ENCODE peak calls at places on chromosomes 2 and 18, in five cellular contexts. One of them, this sample, is unnamed.

GRCh38 chr2:240347373-240347940 is 88.0 kb upstream of the GPC1 start:
- DNase-seq in HFF-Myc: no peak
- DNase-seq in fibroblast of the aortic adventitia: no peak
- DNase-seq in heart left ventricle: no peak
- DNase-seq in HL-60: no peak
- DNase-seq in this sample: no peak

GRCh38 chr18:77205769-77206168 is 43.9 kb upstream of the GALR1 start:
- DNase-seq in heart left ventricle: no peak
- DNase-seq in fibroblast of the aortic adventitia: no peak
- DNase-seq in HL-60: no peak
- DNase-seq in HFF-Myc: no peak
- DNase-seq in this sample: no peak

GRCh38 chr2:163778045-163778753 is 42.4 kb upstream of the FIGN start:
- DNase-seq in HFF-Myc: peak; percentile 17
- DNase-seq in fibroblast of the aortic adventitia: peak; percentile 89
- DNase-seq in heart left ventricle: no peak
- DNase-seq in HL-60: no peak
- DNase-seq in this sample: peak; percentile 95

GRCh38 chr18:56112013-56112749 is 524.2 kb upstream of the TCF4 start:
- DNase-seq in fibroblast of the aortic adventitia: peak; percentile 53
- DNase-seq in HFF-Myc: no peak
- DNase-seq in HL-60: no peak
- DNase-seq in heart left ventricle: no peak
- DNase-seq in this sample: peak; percentile 14

GRCh38 chr2:79375817-79376216 is 137.0 kb upstream of the CTNNA2 start:
- DNase-seq in fibroblast of the aortic adventitia: no peak
- DNase-seq in HL-60: no peak
- DNase-seq in heart left ventricle: no peak
- DNase-seq in HFF-Myc: no peak
- DNase-seq in this sample: no peak

GRCh38 chr2:84858123-84858522 is 22.8 kb downstream of the TRABD2A start:
- DNase-seq in HL-60: no peak
- DNase-seq in HFF-Myc: no peak
- DNase-seq in heart left ventricle: no peak
- DNase-seq in fibroblast of the aortic adventitia: no peak
- DNase-seq in this sample: no peak

GRCh38 chr2:28650261-28650584 is 101.4 kb upstream of the PPP1CB start:
- DNase-seq in HL-60: no peak
- DNase-seq in heart left ventricle: no peak
- DNase-seq in HFF-Myc: no peak
- DNase-seq in fibroblast of the aortic adventitia: no peak
- DNase-seq in this sample: no peak

GRCh38 chr2:10911291-10912075 is at the start of gene KCNF1:
- DNase-seq in HL-60: no peak
- DNase-seq in HFF-Myc: no peak
- DNase-seq in fibroblast of the aortic adventitia: peak; percentile 50
- DNase-seq in heart left ventricle: no peak
- DNase-seq in this sample: peak; percentile 40

GRCh38 chr2:240981273-240981672 is 17.1 kb upstream of the SNED1 start:
- DNase-seq in HL-60: no peak
- DNase-seq in heart left ventricle: no peak
- DNase-seq in HFF-Myc: no peak
- DNase-seq in fibroblast of the aortic adventitia: peak; percentile 62
- DNase-seq in this sample: no peak

GRCh38 chr2:164066095-164066494 is 330.3 kb upstream of the FIGN start:
- DNase-seq in HL-60: no peak
- DNase-seq in fibroblast of the aortic adventitia: no peak
- DNase-seq in HFF-Myc: no peak
- DNase-seq in heart left ventricle: no peak
- DNase-seq in this sample: no peak

GRCh38 chr18:6729247-6730091 is at the start of gene ARHGAP28:
- DNase-seq in HL-60: peak; percentile 56
- DNase-seq in heart left ventricle: peak; percentile 87
- DNase-seq in fibroblast of the aortic adventitia: peak; percentile 81
- DNase-seq in HFF-Myc: peak; percentile 65
- DNase-seq in this sample: peak; percentile 78

GRCh38 chr2:181959508-181959907 is 26.1 kb upstream of the PPP1R1C start:
- DNase-seq in heart left ventricle: no peak
- DNase-seq in HL-60: no peak
- DNase-seq in fibroblast of the aortic adventitia: no peak
- DNase-seq in HFF-Myc: no peak
- DNase-seq in this sample: no peak

GRCh38 chr18:32470136-32470712 is 458 bp downstream of the GAREM1 start:
- DNase-seq in fibroblast of the aortic adventitia: peak; percentile 19
- DNase-seq in HL-60: no peak
- DNase-seq in HFF-Myc: no peak
- DNase-seq in heart left ventricle: peak; percentile 33
- DNase-seq in this sample: no peak

GRCh38 chr18:77851798-77852197 is 602.1 kb downstream of the GALR1 start:
- DNase-seq in HFF-Myc: no peak
- DNase-seq in HL-60: no peak
- DNase-seq in fibroblast of the aortic adventitia: no peak
- DNase-seq in heart left ventricle: no peak
- DNase-seq in this sample: no peak

GRCh38 chr2:101205521-101205998 is 47.1 kb upstream of the CNOT11 start:
- DNase-seq in fibroblast of the aortic adventitia: peak; percentile 94
- DNase-seq in HL-60: peak; percentile 37
- DNase-seq in HFF-Myc: peak; percentile 72
- DNase-seq in heart left ventricle: peak; percentile 45
- DNase-seq in this sample: peak; percentile 26

GRCh38 chr2:240642806-240643092 is 17.5 kb downstream of the GPR35 start:
- DNase-seq in HL-60: no peak
- DNase-seq in heart left ventricle: no peak
- DNase-seq in HFF-Myc: no peak
- DNase-seq in fibroblast of the aortic adventitia: no peak
- DNase-seq in this sample: no peak

GRCh38 chr2:8987413-8987812 is 16.1 kb downstream of the MBOAT2 start:
- DNase-seq in fibroblast of the aortic adventitia: peak; percentile 85
- DNase-seq in HFF-Myc: no peak
- DNase-seq in HL-60: no peak
- DNase-seq in heart left ventricle: no peak
- DNase-seq in this sample: no peak

GRCh38 chr2:239235311-239235710 is 165.5 kb downstream of the HDAC4 start:
- DNase-seq in HFF-Myc: no peak
- DNase-seq in fibroblast of the aortic adventitia: no peak
- DNase-seq in HL-60: no peak
- DNase-seq in heart left ventricle: no peak
- DNase-seq in this sample: no peak

GRCh38 chr2:119011162-119011909 is 69.3 kb downstream of the MARCO start:
- DNase-seq in fibroblast of the aortic adventitia: peak; percentile 29
- DNase-seq in HFF-Myc: no peak
- DNase-seq in heart left ventricle: peak; percentile 40
- DNase-seq in HL-60: no peak
- DNase-seq in this sample: no peak

GRCh38 chr18:3447035-3447894 is 2.7 kb upstream of the TGIF1 start:
- DNase-seq in fibroblast of the aortic adventitia: peak; percentile 92
- DNase-seq in HFF-Myc: no peak
- DNase-seq in HL-60: peak; percentile 71
- DNase-seq in heart left ventricle: no peak
- DNase-seq in this sample: no peak

GRCh38 chr2:112938904-112939303 is 27.9 kb downstream of the IL37 start:
- DNase-seq in fibroblast of the aortic adventitia: no peak
- DNase-seq in HL-60: no peak
- DNase-seq in HFF-Myc: no peak
- DNase-seq in heart left ventricle: no peak
- DNase-seq in this sample: peak; percentile 34

GRCh38 chr18:47247833-47248609 is 3.4 kb downstream of the SKOR2 start:
- DNase-seq in HFF-Myc: no peak
- DNase-seq in HL-60: no peak
- DNase-seq in fibroblast of the aortic adventitia: no peak
- DNase-seq in heart left ventricle: no peak
- DNase-seq in this sample: no peak

GRCh38 chr18:47244041-47244440 is 7.4 kb downstream of the SKOR2 start:
- DNase-seq in HL-60: no peak
- DNase-seq in heart left ventricle: no peak
- DNase-seq in HFF-Myc: no peak
- DNase-seq in fibroblast of the aortic adventitia: no peak
- DNase-seq in this sample: no peak

GRCh38 chr18:47248610-47249343 is 2.7 kb downstream of the SKOR2 start:
- DNase-seq in HFF-Myc: no peak
- DNase-seq in HL-60: no peak
- DNase-seq in fibroblast of the aortic adventitia: no peak
- DNase-seq in heart left ventricle: no peak
- DNase-seq in this sample: no peak

GRCh38 chr18:47247036-47247832 is 4.2 kb downstream of the SKOR2 start:
- DNase-seq in heart left ventricle: no peak
- DNase-seq in HFF-Myc: no peak
- DNase-seq in HL-60: no peak
- DNase-seq in fibroblast of the aortic adventitia: no peak
- DNase-seq in this sample: no peak

DNA sequence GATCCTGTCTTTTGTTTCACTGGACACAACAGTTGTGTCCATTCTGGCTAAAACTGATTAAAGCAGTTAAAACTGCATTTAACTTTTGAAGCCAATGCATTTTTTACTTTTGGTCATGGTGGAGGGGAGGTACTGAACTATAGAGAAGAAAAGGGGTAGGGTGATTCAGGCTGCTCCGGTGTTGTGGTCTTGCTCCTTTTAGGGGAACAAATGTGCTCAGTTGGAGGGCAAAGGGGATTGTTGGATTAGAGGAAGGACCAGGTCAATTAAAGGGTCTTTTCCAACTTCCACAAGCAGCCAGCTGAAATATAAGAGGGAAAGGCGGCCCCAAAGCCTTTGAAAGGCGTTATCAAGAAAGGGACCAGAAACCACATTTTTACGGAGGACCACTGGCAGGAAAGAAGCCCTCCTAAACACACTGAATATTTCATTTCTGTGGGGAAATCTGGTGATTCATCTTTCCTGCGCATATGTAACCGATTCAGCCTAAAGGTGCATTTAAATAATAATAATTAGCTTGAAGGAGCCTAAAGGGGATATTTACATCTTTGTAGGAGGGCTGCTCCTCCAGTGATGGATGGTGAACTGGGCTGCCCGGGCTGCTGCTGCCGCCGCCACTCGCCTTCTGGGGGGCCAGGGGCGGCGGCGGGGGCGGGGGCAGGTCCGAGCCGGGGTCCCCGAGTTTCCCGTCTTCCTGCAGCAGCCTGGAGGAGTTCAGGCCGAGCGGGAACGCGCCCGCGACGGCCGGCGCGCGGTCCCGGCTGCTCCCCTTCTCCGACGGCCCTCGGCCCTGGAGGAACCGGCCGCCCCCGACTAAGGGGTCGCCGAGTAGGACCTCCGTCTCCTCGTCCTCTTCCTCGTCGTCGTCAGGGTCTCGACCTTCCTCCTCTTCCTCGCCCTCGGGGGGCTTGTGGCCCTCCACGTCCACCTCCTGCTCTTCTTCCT is 5.2 kb downstream of the SKOR2 start:
- DNase-seq in HL-60: no peak
- DNase-seq in HFF-Myc: no peak
- DNase-seq in fibroblast of the aortic adventitia: no peak
- DNase-seq in heart left ventricle: no peak
- DNase-seq in this sample: no peak
- H3K4me3 ChIP-seq in HL-60: no peak overlapping the region
- H3K4me3 ChIP-seq in HFF-Myc: no peak overlapping the region
- H3K4me3 ChIP-seq in fibroblast of the aortic adventitia: no peak overlapping the region
- H3K4me3 ChIP-seq in heart left ventricle: no peak overlapping the region
- H3K4me3 ChIP-seq in this sample: no peak overlapping the region

DNA sequence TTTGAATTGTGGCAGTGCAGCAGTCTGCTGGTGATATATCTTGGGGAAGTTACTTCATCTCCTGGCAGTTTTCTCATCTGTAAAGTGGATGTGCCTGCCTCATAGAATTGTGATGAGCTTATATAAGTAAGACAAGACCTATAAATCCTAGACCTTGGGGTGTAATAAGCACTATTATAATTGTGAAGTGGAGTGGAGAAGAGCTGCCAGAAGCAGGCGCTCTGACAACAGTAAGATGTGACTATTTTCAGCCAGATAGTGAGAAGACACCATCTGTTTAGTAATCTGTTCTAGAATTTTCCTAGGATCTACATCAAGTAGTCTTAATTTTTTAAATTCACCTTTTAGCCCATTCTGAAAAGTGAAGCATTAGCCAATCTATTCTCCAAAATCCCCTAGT is 85.6 kb upstream of the TSPYL6 start:
- DNase-seq in heart left ventricle: no peak
- DNase-seq in fibroblast of the aortic adventitia: peak; percentile 16
- DNase-seq in HFF-Myc: no peak
- DNase-seq in HL-60: no peak
- DNase-seq in this sample: no peak
- TF ChIP-seq CTCF in heart left ventricle: peak; percentile 47
- TF ChIP-seq CTCF in fibroblast of the aortic adventitia: peak; percentile 25
- TF ChIP-seq CTCF in HFF-Myc: no peak
- TF ChIP-seq CTCF in HL-60: no peak
- TF ChIP-seq CTCF in this sample: no peak

DNA sequence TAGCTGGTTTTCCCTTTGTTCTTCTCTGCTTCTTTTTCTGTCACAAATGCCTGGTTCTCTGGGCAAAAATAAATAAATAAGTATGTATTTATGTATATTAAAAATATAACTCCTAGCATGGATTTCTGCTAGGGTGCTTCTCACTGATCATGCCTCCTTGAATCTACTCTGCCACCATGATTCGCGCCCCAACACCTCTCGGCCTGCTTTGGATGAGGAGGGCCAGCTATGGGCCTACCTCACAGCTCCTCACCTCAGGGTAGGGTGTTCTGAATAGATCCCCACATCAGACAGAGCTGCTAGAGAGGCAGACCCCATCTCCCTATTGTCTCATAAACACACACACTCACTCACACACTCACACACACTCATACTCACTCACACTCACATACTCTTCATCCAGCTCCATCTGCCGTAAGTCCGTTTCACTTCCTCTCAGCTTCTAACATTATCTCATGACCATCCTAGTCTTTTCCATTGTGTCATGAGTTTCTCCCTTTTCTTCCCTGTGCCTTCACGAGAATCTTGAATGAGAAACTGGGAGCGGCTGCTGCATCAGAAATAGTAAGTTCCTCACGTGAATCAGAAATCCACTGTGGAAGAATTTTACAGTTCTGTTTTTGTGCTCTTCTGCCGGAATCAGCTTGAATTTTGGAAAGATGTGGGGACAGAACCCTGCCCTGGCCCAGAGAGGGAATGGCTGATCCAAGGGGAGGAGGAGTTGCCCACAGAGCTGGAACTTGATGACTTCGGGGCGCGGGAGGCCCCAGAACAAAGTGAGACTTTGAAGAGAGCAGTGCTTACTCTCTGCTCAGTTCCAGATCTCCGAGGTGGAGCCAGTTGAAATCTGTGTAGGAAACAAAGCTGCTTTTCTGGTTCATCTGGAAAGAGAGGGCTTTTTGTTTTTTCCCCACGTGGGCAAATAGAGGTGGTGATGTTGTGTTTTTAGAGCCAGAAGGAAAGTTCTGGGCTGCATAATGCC is 20.9 kb downstream of the ANXA4 start:
- DNase-seq in heart left ventricle: no peak
- DNase-seq in HL-60: no peak
- DNase-seq in HFF-Myc: no peak
- DNase-seq in fibroblast of the aortic adventitia: peak; percentile 52
- DNase-seq in this sample: no peak
- H3K4me3 ChIP-seq in heart left ventricle: no peak overlapping the region
- H3K4me3 ChIP-seq in HL-60: no peak overlapping the region
- H3K4me3 ChIP-seq in HFF-Myc: no peak overlapping the region
- H3K4me3 ChIP-seq in fibroblast of the aortic adventitia: no peak overlapping the region
- H3K4me3 ChIP-seq in this sample: no peak overlapping the region

DNA sequence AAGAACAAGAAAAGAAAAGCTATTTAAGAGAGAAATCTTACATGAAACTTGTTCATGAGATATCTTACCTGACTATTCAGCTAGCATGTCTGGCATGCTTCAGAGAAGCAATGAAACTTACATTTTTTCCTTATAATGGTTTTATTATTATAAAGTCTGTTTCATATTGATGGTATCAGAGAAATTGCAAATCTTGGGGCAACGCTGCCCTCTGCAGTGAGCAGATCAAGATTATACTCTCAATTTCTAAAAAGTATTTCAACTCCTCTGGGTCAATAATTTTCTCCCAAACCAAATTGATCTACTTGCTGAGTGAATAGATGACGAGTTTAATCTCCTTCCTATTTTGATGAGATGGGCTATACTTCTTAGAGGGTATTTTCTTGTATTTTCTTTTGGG is 235.6 kb downstream of the NUP35 start:
- DNase-seq in HFF-Myc: no peak
- DNase-seq in fibroblast of the aortic adventitia: peak; percentile 46
- DNase-seq in heart left ventricle: no peak
- DNase-seq in HL-60: no peak
- DNase-seq in this sample: no peak
- TF ChIP-seq CTCF in HFF-Myc: peak; percentile 8
- TF ChIP-seq CTCF in fibroblast of the aortic adventitia: peak; percentile 15
- TF ChIP-seq CTCF in heart left ventricle: no peak
- TF ChIP-seq CTCF in HL-60: no peak
- TF ChIP-seq CTCF in this sample: peak; percentile 39

This sample was measured in retinal pigment epithelial cell.